ENCODE peak calls at places on chromosomes 3 and 15, in five cellular contexts. E is psoas muscle, M is tibial artery, P is BJ, B is GM12864. C is an unnamed sample.

GRCh38 chr3:188090626-188091309 is 63.2 kb upstream of the LPP start:
- DNase-seq in E (no peak), M (no peak), P (no peak), B (no peak), C (no peak)

GRCh38 chr15:51380999-51381806 is 39.7 kb downstream of the GLDN start:
- DNase-seq in E (no peak), M (peak; percentile 80), P (no peak), B (peak; percentile 30), C (peak; percentile 83)

GRCh38 chr15:59553879-59554735 is 57.5 kb upstream of the GCNT3 start:
- DNase-seq in E (no peak), M (no peak), P (no peak), B (no peak), C (no peak)

GRCh38 chr3:48404440-48405342 is 25.2 kb downstream of the PLXNB1 start:
- DNase-seq in E (peak; percentile 9), M (peak; percentile 88), P (no peak), B (no peak), C (no peak)

GRCh38 chr15:72784233-72784876 is 797 bp upstream of the ADPGK start:
- DNase-seq in E (no peak), M (no peak), P (peak; percentile 24), B (peak; percentile 41), C (peak; percentile 75)

GRCh38 chr3:73352841-73353493 is 271.8 kb downstream of the PDZRN3 start:
- DNase-seq in E (no peak), M (no peak), P (no peak), B (no peak), C (no peak)

GRCh38 chr3:45881031-45882022 is 5.0 kb upstream of the CCR9 start:
- DNase-seq in E (no peak), M (no peak), P (no peak), B (no peak), C (peak; percentile 78)

GRCh38 chr3:113741086-113741485 is 5.0 kb downstream of the NAA50 start:
- DNase-seq in E (no peak), M (no peak), P (no peak), B (no peak), C (peak; percentile 15)

GRCh38 chr3:117628896-117629295 is 919.3 kb downstream of the TUSC7 start:
- DNase-seq in E (no peak), M (no peak), P (peak; percentile 68), B (no peak), C (no peak)

GRCh38 chr3:55402886-55403605 is 84.1 kb downstream of the WNT5A start:
- DNase-seq in E (no peak), M (no peak), P (no peak), B (no peak), C (no peak)

GRCh38 chr3:149245738-149246451 is 24.3 kb upstream of the CP start:
- DNase-seq in E (no peak), M (no peak), P (peak; percentile 38), B (no peak), C (peak; percentile 55)

GRCh38 chr3:65377637-65378036 is 661.1 kb downstream of the MAGI1 start:
- DNase-seq in E (no peak), M (no peak), P (no peak), B (no peak), C (no peak)

GRCh38 chr3:99472385-99472784 is 166.0 kb upstream of the COL8A1 start:
- DNase-seq in E (no peak), M (peak; percentile 84), P (no peak), B (no peak), C (no peak)

GRCh38 chr15:78301326-78301725 is 1.9 kb upstream of the SKIC8 start:
- DNase-seq in E (no peak), M (no peak), P (no peak), B (no peak), C (peak; percentile 64)

GRCh38 chr3:139225551-139225950 is 118.3 kb upstream of the MRPS22 start:
- DNase-seq in E (no peak), M (no peak), P (no peak), B (no peak), C (no peak)

GRCh38 chr3:43468141-43468540 is 153.7 kb downstream of the ANO10 start:
- DNase-seq in E (no peak), M (no peak), P (no peak), B (no peak), C (no peak)

GRCh38 chr15:75335705-75336355 is at the start of gene COMMD4:
- DNase-seq in E (peak; percentile 97), M (peak; percentile 97), P (peak; percentile 37), B (peak; percentile 68), C (peak; percentile 93)

GRCh38 chr15:95105229-95105628 is 873.9 kb downstream of the MCTP2 start:
- DNase-seq in E (no peak), M (no peak), P (peak; percentile 19), B (no peak), C (no peak)

GRCh38 chr15:73841756-73842590 is 31.4 kb upstream of the TBC1D21 start:
- DNase-seq in E (no peak), M (no peak), P (no peak), B (no peak), C (no peak)

GRCh38 chr15:25684521-25685215 is 178.5 kb downstream of the ATP10A start:
- DNase-seq in E (peak; percentile 69), M (peak; percentile 90), P (peak; percentile 68), B (no peak), C (no peak)

GRCh38 chr3:13308406-13308805 is 111.7 kb downstream of the NUP210 start:
- DNase-seq in E (no peak), M (no peak), P (no peak), B (no peak), C (peak; percentile 57)

GRCh38 chr3:171056528-171056927 is 30.0 kb upstream of the SLC2A2 start:
- DNase-seq in E (no peak), M (no peak), P (no peak), B (no peak), C (no peak)

GRCh38 chr3:66816110-66816761 is 181.9 kb upstream of the KBTBD8 start:
- DNase-seq in E (no peak), M (no peak), P (no peak), B (peak; percentile 22), C (peak; percentile 64)

GRCh38 chr15:89413877-89414276 is 79.3 kb upstream of the POLG start:
- DNase-seq in E (no peak), M (no peak), P (no peak), B (no peak), C (no peak)

GRCh38 chr15:56964182-56964581 is 45.7 kb downstream of the TCF12 start:
- DNase-seq in E (no peak), M (no peak), P (no peak), B (no peak), C (peak; percentile 54)

GRCh38 chr15:33540174-33540573 is 229.4 kb downstream of the RYR3 start:
- DNase-seq in E (no peak), M (no peak), P (no peak), B (no peak), C (no peak)

GRCh38 chr3:106457278-106458210 is 588.7 kb upstream of the CBLB start:
- DNase-seq in E (peak; percentile 57), M (peak; percentile 84), P (peak; percentile 59), B (peak; percentile 51), C (peak; percentile 82)

DNA sequence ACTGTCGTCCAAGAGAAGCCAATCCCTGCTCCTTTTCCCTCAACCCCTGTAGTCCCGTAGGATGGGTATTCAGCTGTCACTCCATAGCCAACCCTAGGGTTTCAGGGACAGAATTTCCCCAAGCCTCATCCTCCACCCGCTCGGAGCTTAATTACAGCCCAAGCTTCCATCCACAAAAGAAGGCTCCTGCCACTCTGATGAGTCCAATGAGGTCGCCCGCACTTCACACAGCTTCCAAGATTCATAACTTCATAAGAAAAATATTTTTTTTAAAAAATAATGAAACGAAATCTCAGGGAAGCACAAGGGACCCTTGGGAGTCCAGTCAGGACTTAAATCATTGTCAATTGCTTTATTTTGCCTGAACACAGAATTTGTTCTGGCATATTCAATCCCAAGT is 75.6 kb downstream of the SLC12A8 start:
- DNase-seq in E (no peak), M (no peak), P (no peak), B (no peak), C (no peak)
- H3K4me3 ChIP-seq in E (no peak overlapping the region), M (no peak overlapping the region), P (no peak overlapping the region), B (no peak overlapping the region), C (no peak overlapping the region)

DNA sequence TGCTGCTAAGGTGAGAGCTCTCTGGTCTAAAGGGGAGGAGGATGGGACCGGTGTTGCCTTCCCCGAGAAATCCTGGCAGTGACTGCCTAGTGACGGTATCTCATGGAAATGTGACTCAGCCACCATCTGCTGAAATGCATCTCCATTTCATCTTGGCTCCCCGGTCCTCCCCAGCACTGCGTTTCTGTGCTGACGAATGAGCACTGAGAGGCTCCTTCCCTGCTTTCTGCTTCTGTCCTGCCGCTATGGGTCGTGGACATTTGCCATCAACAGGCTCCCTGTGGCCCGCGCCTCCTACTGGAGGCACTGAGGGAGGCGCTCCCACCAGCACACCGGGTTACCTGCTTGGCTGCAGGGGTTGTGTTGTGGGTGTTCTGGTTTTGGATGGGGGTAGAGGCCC is 13.5 kb upstream of the SEC13 start:
- DNase-seq in E (peak; percentile 65), M (no peak), P (no peak), B (no peak), C (no peak)
- TF ChIP-seq CTCF in E (peak; percentile 58), M (no peak), P (peak; percentile 34), B (no peak), C (no peak)

GRCh38 chr3:23406576-23406975 is 203.4 kb downstream of the UBE2E2 start:
- DNase-seq in E (no peak), M (no peak), P (no peak), B (no peak), C (no peak)

GRCh38 chr3:23404241-23404640 is 201.1 kb downstream of the UBE2E2 start:
- DNase-seq in E (no peak), M (no peak), P (no peak), B (no peak), C (no peak)

GRCh38 chr3:23402728-23403505 is 199.8 kb downstream of the UBE2E2 start:
- DNase-seq in E (no peak), M (no peak), P (no peak), B (no peak), C (peak; percentile 37)

GRCh38 chr3:23405081-23405480 is 202.0 kb downstream of the UBE2E2 start:
- DNase-seq in E (no peak), M (no peak), P (no peak), B (no peak), C (peak; percentile 31)
- H3K4me3 ChIP-seq in E (no peak overlapping the region), M (no peak overlapping the region), P (no peak overlapping the region), B (no peak overlapping the region), C (no peak overlapping the region)

GRCh38 chr3:7288133-7288532 is 427.2 kb downstream of the GRM7 start:
- DNase-seq in E (no peak), M (no peak), P (no peak), B (no peak), C (no peak)

GRCh38 chr3:7290062-7290825 is 429.3 kb downstream of the GRM7 start:
- DNase-seq in E (no peak), M (no peak), P (no peak), B (no peak), C (no peak)

GRCh38 chr3:7282988-7283387 is 422.1 kb downstream of the GRM7 start:
- DNase-seq in E (no peak), M (no peak), P (no peak), B (no peak), C (no peak)

GRCh38 chr3:7289113-7289512 is 428.2 kb downstream of the GRM7 start:
- DNase-seq in E (no peak), M (no peak), P (no peak), B (no peak), C (no peak)

DNA sequence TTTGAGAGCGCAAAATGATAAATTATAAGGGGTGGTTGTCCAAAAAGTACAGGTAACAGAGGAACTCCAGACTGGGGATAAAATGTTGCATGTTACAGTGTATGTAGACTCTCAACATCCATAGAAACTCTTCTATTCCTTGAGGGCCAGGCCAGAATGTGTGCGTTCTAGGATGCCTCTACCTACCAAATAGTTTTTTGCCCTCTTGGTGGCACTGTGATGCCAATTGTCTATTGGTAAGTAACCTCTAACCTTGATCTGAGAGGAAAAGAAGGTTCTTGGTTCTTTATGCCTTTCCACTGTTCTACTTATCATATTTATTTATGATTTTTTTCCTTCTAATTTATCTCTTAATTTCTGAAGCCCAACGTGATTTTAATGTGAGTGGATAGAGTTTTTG is 424.6 kb downstream of the GRM7 start:
- DNase-seq in E (no peak), M (no peak), P (no peak), B (no peak), C (peak; percentile 13)
- TF ChIP-seq CTCF in E (peak; percentile 13), M (no peak), P (no peak), B (no peak), C (no peak)

C was measured in GM12865.